ENCODE peak calls at places on chromosomes 7 and 10, in nine cellular contexts. S is H54; E is heart left ventricle; T is activated naive CD4-positive, alpha-beta T cell treated with anti-CD3 and anti-CD28 coated beads, Interleukin-2, amount 10 ng/mL, durations not matched to agents 7 days and 5 days; H is midbrain; R is A172; N is T-helper 9 cell; J is T-helper 22 cell; W is ELF-1. C is an unnamed sample.

GRCh38 chr7:107995184-107996071 is 7.5 kb downstream of the LAMB1 start:
- DNase-seq in S (peak; percentile 44), T (no peak), H (no peak), W (peak; percentile 88), E (peak; percentile 67), J (no peak), N (no peak), R (peak; percentile 92), C (no peak)

GRCh38 chr10:29955308-29955935 is 104.0 kb downstream of the JCAD start:
- DNase-seq in E (no peak), W (peak; percentile 56), H (no peak), R (peak; percentile 61), N (no peak), J (no peak), S (peak; percentile 33), T (no peak), C (no peak)

GRCh38 chr7:108824840-108825540 is 255.3 kb downstream of the DNAJB9 start:
- DNase-seq in E (peak; percentile 25), W (no peak), J (no peak), S (peak; percentile 19), N (no peak), H (no peak), R (peak; percentile 88), T (no peak), C (no peak)

GRCh38 chr7:34320926-34321609 is 336.9 kb upstream of the NPSR1 start:
- DNase-seq in N (peak; percentile 8), E (peak; percentile 23), R (peak; percentile 84), W (peak; percentile 95), S (peak; percentile 79), T (peak; percentile 59), H (peak; percentile 66), J (no peak), C (no peak)

GRCh38 chr10:42988517-42989395 is 88.1 kb upstream of the RET start:
- DNase-seq in J (no peak), H (no peak), S (no peak), N (no peak), E (peak; percentile 2), R (no peak), W (no peak), T (no peak), C (no peak)

GRCh38 chr10:118692911-118693310 is 61.9 kb downstream of the CACUL1 start:
- DNase-seq in E (no peak), W (no peak), H (peak; percentile 4), R (peak; percentile 66), J (no peak), T (no peak), N (no peak), S (peak; percentile 31), C (no peak)

GRCh38 chr7:71198391-71198790 is 66.4 kb downstream of the GALNT17 start:
- DNase-seq in R (no peak), H (no peak), E (no peak), N (no peak), J (no peak), T (no peak), W (no peak), S (no peak), C (no peak)

GRCh38 chr10:46520941-46521340 is 35.5 kb downstream of the GPRIN2 start:
- DNase-seq in W (no peak), E (no peak), J (no peak), T (peak; percentile 8), N (no peak), H (no peak), R (peak; percentile 83), S (peak; percentile 64), C (no peak)

GRCh38 chr10:32950457-32951109 is 7.4 kb downstream of the ITGB1 start:
- DNase-seq in R (no peak), T (no peak), S (no peak), H (no peak), E (no peak), W (no peak), J (no peak), N (no peak), C (no peak)

GRCh38 chr7:101935521-101936141 is 118.2 kb downstream of the CUX1 start:
- DNase-seq in N (no peak), H (peak; percentile 15), J (no peak), R (no peak), S (no peak), W (no peak), T (no peak), E (peak; percentile 77), C (no peak)